ENCODE peak calls at places on chromosome 2, in seven cellular contexts. Q, G, T, M, D, F and I are unnamed samples.

GRCh38 chr2:33160217-33160616 is 213.5 kb downstream of the LTBP1 start:
- DNase-seq in Q (no peak), G (no peak), T (no peak), M (no peak), D (no peak), F (no peak), I (no peak)

GRCh38 chr2:1162768-1163584 is 212.3 kb downstream of the SNTG2 start:
- DNase-seq in Q (peak; percentile 51), G (no peak), T (peak; percentile 5), M (no peak), D (no peak), F (no peak), I (no peak)

GRCh38 chr2:43178602-43179542 is 47.5 kb downstream of the ZFP36L2 start:
- DNase-seq in Q (peak; percentile 84), G (peak; percentile 78), T (peak; percentile 75), M (no peak), D (no peak), F (peak; percentile 81), I (peak; percentile 31)

GRCh38 chr2:60836491-60836890 is 44.9 kb upstream of the REL start:
- DNase-seq in Q (no peak), G (no peak), T (no peak), M (no peak), D (no peak), F (no peak), I (no peak)

GRCh38 chr2:70104231-70105111 is 17.2 kb downstream of the PCBP1 start:
- DNase-seq in Q (no peak), G (peak; percentile 65), T (peak; percentile 66), M (no peak), D (no peak), F (no peak), I (no peak)

GRCh38 chr2:64639691-64640090 is 14.0 kb downstream of the SERTAD2 start:
- DNase-seq in Q (no peak), G (no peak), T (no peak), M (no peak), D (no peak), F (no peak), I (no peak)

GRCh38 chr2:28624798-28625701 is 126.6 kb upstream of the PPP1CB start:
- DNase-seq in Q (peak; percentile 47), G (peak; percentile 81), T (peak; percentile 88), M (no peak), D (no peak), F (no peak), I (no peak)

GRCh38 chr2:237873382-237873781 is 14.0 kb downstream of the RAMP1 start:
- DNase-seq in Q (no peak), G (no peak), T (no peak), M (no peak), D (no peak), F (no peak), I (no peak)